ENCODE peak calls at places on chromosome 16, in ten cellular contexts. H is posterior cingulate gyrus; M is AG20443; B is T-helper 2 cell; R is adrenal gland; O is stromal cell of bone marrow; V is A172; Z is activated T-cell treated with anti-CD3 and anti-CD28 coated beads for 24 hours; L is EH; D is activated CD4-positive, alpha-beta T cell treated with anti-CD3 and anti-CD28 coated beads, Interleukin-2, amount 50 U/mL, for 48 hours. J is an unnamed sample.

GRCh38 chr16:28951410-28951943 is 740 bp downstream of the NFATC2IP start:
- DNase-seq in H (no peak), M (no peak), B (no peak), R (no peak), O (no peak), V (no peak), Z (no peak), L (peak; percentile 36), D (no peak), J (peak; percentile 51)

GRCh38 chr16:53282975-53283946 is 151.0 kb upstream of the RBL2 start:
- DNase-seq in H (no peak), M (peak; percentile 53), B (no peak), R (no peak), O (peak; percentile 25), V (peak; percentile 50), Z (no peak), L (peak; percentile 58), D (no peak), J (peak; percentile 26)

GRCh38 chr16:65500007-65500406 is 378.1 kb upstream of the CDH11 start:
- DNase-seq in H (no peak), M (no peak), B (no peak), R (no peak), O (no peak), V (no peak), Z (no peak), L (peak; percentile 43), D (no peak), J (no peak)

GRCh38 chr16:11251525-11252481 is 4.2 kb downstream of the SOCS1 start:
- DNase-seq in H (no peak), M (no peak), B (peak; percentile 71), R (no peak), O (no peak), V (peak; percentile 59), Z (peak; percentile 75), L (peak; percentile 21), D (peak; percentile 90), J (no peak)

GRCh38 chr16:17476414-17477259 is 5.9 kb upstream of the XYLT1 start:
- DNase-seq in H (peak; percentile 80), M (peak; percentile 77), B (peak; percentile 26), R (no peak), O (peak; percentile 51), V (no peak), Z (peak; percentile 19), L (peak; percentile 77), D (peak; percentile 43), J (peak; percentile 49)

GRCh38 chr16:3087243-3087791 is 11.8 kb downstream of the ZSCAN10 start:
- DNase-seq in H (peak; percentile 60), M (peak; percentile 17), B (no peak), R (peak; percentile 48), O (no peak), V (no peak), Z (no peak), L (no peak), D (no peak), J (no peak)

GRCh38 chr16:75202069-75202590 is 4.8 kb downstream of the CTRB2 start:
- DNase-seq in H (peak; percentile 35), M (no peak), B (no peak), R (no peak), O (no peak), V (no peak), Z (no peak), L (no peak), D (no peak), J (no peak)

GRCh38 chr16:48609453-48610023 is 442 bp downstream of the N4BP1 start:
- DNase-seq in H (peak; percentile 84), M (no peak), B (peak; percentile 33), R (peak; percentile 64), O (no peak), V (peak; percentile 20), Z (peak; percentile 26), L (peak; percentile 69), D (peak; percentile 53), J (peak; percentile 59)

GRCh38 chr16:13168091-13168572 is 266.7 kb downstream of the SHISA9 start:
- DNase-seq in H (no peak), M (no peak), B (no peak), R (no peak), O (no peak), V (peak; percentile 4), Z (no peak), L (no peak), D (no peak), J (no peak)

GRCh38 chr16:72241930-72242329 is 70.0 kb upstream of the PMFBP1 start:
- DNase-seq in H (no peak), M (peak; percentile 70), B (no peak), R (peak; percentile 20), O (peak; percentile 28), V (peak; percentile 58), Z (no peak), L (peak; percentile 71), D (no peak), J (peak; percentile 17)

GRCh38 chr16:57147381-57148191 is 38.3 kb downstream of the PSME3IP1 start:
- DNase-seq in H (peak; percentile 84), M (peak; percentile 69), B (no peak), R (no peak), O (no peak), V (peak; percentile 57), Z (no peak), L (peak; percentile 68), D (no peak), J (no peak)

GRCh38 chr16:30186782-30187555 is 3.6 kb downstream of the CORO1A start:
- DNase-seq in H (peak; percentile 86), M (peak; percentile 77), B (peak; percentile 76), R (peak; percentile 68), O (no peak), V (no peak), Z (peak; percentile 80), L (peak; percentile 44), D (peak; percentile 95), J (no peak)